ENCODE peak calls at places on chromosomes 13 and 19, in nine cellular contexts. One of them, this sample, is unnamed.

GRCh38 chr13:85019121-85019520 is 780.1 kb downstream of the SLITRK6 start:
- DNase-seq in A549: no peak
- DNase-seq in colonic mucosa: no peak
- DNase-seq in neuronal stem cell: no peak
- DNase-seq in psoas muscle: no peak
- DNase-seq in IMR-90: no peak
- DNase-seq in CD8-positive, alpha-beta T cell: no peak
- DNase-seq in heart left ventricle: no peak
- DNase-seq in fibroblast of lung: no peak
- DNase-seq in this sample: no peak

GRCh38 chr19:19321143-19321577 is 531 bp downstream of the MAU2 start:
- DNase-seq in A549: peak
- DNase-seq in heart left ventricle: no peak
- DNase-seq in fibroblast of lung: peak
- DNase-seq in colonic mucosa: peak
- DNase-seq in psoas muscle: no peak
- DNase-seq in neuronal stem cell: peak
- DNase-seq in IMR-90: no peak
- DNase-seq in CD8-positive, alpha-beta T cell: no peak
- DNase-seq in this sample: no peak

GRCh38 chr13:29537736-29538624 is 57.5 kb downstream of the SLC7A1 start:
- DNase-seq in CD8-positive, alpha-beta T cell: no peak
- DNase-seq in colonic mucosa: no peak
- DNase-seq in heart left ventricle: no peak
- DNase-seq in A549: no peak
- DNase-seq in fibroblast of lung: no peak
- DNase-seq in psoas muscle: no peak
- DNase-seq in IMR-90: no peak
- DNase-seq in neuronal stem cell: no peak
- DNase-seq in this sample: no peak

GRCh38 chr19:46372901-46373572 is 26.1 kb downstream of the PPP5C start:
- DNase-seq in A549: peak
- DNase-seq in colonic mucosa: no peak
- DNase-seq in neuronal stem cell: peak
- DNase-seq in CD8-positive, alpha-beta T cell: no peak
- DNase-seq in psoas muscle: no peak
- DNase-seq in IMR-90: no peak
- DNase-seq in heart left ventricle: no peak
- DNase-seq in fibroblast of lung: no peak
- DNase-seq in this sample: no peak

GRCh38 chr19:8610041-8610927 is at the start of gene ADAMTS10:
- DNase-seq in CD8-positive, alpha-beta T cell: no peak
- DNase-seq in IMR-90: peak
- DNase-seq in A549: no peak
- DNase-seq in psoas muscle: no peak
- DNase-seq in colonic mucosa: peak
- DNase-seq in heart left ventricle: peak
- DNase-seq in neuronal stem cell: no peak
- DNase-seq in fibroblast of lung: peak
- DNase-seq in this sample: no peak

GRCh38 chr13:58960909-58961308 is 1202.8 kb downstream of the DIAPH3 start:
- DNase-seq in neuronal stem cell: no peak
- DNase-seq in CD8-positive, alpha-beta T cell: no peak
- DNase-seq in IMR-90: peak
- DNase-seq in fibroblast of lung: peak
- DNase-seq in A549: no peak
- DNase-seq in heart left ventricle: no peak
- DNase-seq in psoas muscle: no peak
- DNase-seq in colonic mucosa: no peak
- DNase-seq in this sample: peak

GRCh38 chr19:7850429-7850819 is 20.4 kb downstream of the EVI5L start:
- DNase-seq in IMR-90: peak
- DNase-seq in neuronal stem cell: no peak
- DNase-seq in heart left ventricle: peak
- DNase-seq in psoas muscle: no peak
- DNase-seq in fibroblast of lung: no peak
- DNase-seq in A549: no peak
- DNase-seq in CD8-positive, alpha-beta T cell: no peak
- DNase-seq in colonic mucosa: no peak
- DNase-seq in this sample: no peak

GRCh38 chr13:97880298-97880675 is 73.2 kb upstream of the IPO5 start:
- DNase-seq in IMR-90: no peak
- DNase-seq in CD8-positive, alpha-beta T cell: no peak
- DNase-seq in fibroblast of lung: no peak
- DNase-seq in A549: no peak
- DNase-seq in psoas muscle: no peak
- DNase-seq in colonic mucosa: no peak
- DNase-seq in neuronal stem cell: no peak
- DNase-seq in heart left ventricle: no peak
- DNase-seq in this sample: no peak

GRCh38 chr19:51742736-51743288 is 8.9 kb downstream of the FPR1 start:
- DNase-seq in heart left ventricle: no peak
- DNase-seq in fibroblast of lung: no peak
- DNase-seq in A549: no peak
- DNase-seq in colonic mucosa: no peak
- DNase-seq in psoas muscle: no peak
- DNase-seq in CD8-positive, alpha-beta T cell: no peak
- DNase-seq in neuronal stem cell: no peak
- DNase-seq in IMR-90: no peak
- DNase-seq in this sample: no peak

GRCh38 chr13:76711515-76712182 is 174.6 kb downstream of the KCTD12 start:
- DNase-seq in A549: no peak
- DNase-seq in fibroblast of lung: peak
- DNase-seq in neuronal stem cell: no peak
- DNase-seq in CD8-positive, alpha-beta T cell: no peak
- DNase-seq in psoas muscle: no peak
- DNase-seq in colonic mucosa: no peak
- DNase-seq in IMR-90: peak
- DNase-seq in heart left ventricle: peak
- DNase-seq in this sample: no peak

GRCh38 chr19:3575260-3575741 is 2.6 kb downstream of the HMG20B start:
- DNase-seq in psoas muscle: no peak
- DNase-seq in fibroblast of lung: no peak
- DNase-seq in A549: no peak
- DNase-seq in colonic mucosa: peak
- DNase-seq in heart left ventricle: no peak
- DNase-seq in IMR-90: peak
- DNase-seq in CD8-positive, alpha-beta T cell: no peak
- DNase-seq in neuronal stem cell: no peak
- DNase-seq in this sample: no peak

GRCh38 chr13:108987488-108987887 is 358.1 kb downstream of the MYO16 start:
- DNase-seq in colonic mucosa: no peak
- DNase-seq in IMR-90: peak
- DNase-seq in psoas muscle: no peak
- DNase-seq in CD8-positive, alpha-beta T cell: no peak
- DNase-seq in A549: no peak
- DNase-seq in heart left ventricle: no peak
- DNase-seq in neuronal stem cell: no peak
- DNase-seq in fibroblast of lung: peak
- DNase-seq in this sample: no peak

GRCh38 chr19:43545276-43545675 is 12.3 kb downstream of the ZNF575 start:
- DNase-seq in fibroblast of lung: no peak
- DNase-seq in IMR-90: no peak
- DNase-seq in CD8-positive, alpha-beta T cell: no peak
- DNase-seq in neuronal stem cell: no peak
- DNase-seq in psoas muscle: no peak
- DNase-seq in heart left ventricle: peak
- DNase-seq in colonic mucosa: no peak
- DNase-seq in A549: no peak
- DNase-seq in this sample: no peak

GRCh38 chr13:32135655-32136054 is 104.1 kb downstream of the FRY start:
- DNase-seq in fibroblast of lung: peak
- DNase-seq in A549: no peak
- DNase-seq in colonic mucosa: no peak
- DNase-seq in CD8-positive, alpha-beta T cell: no peak
- DNase-seq in neuronal stem cell: no peak
- DNase-seq in heart left ventricle: no peak
- DNase-seq in psoas muscle: no peak
- DNase-seq in IMR-90: peak
- DNase-seq in this sample: no peak

GRCh38 chr13:76934671-76935070 is 13.6 kb upstream of the ACOD1 start:
- DNase-seq in colonic mucosa: no peak
- DNase-seq in fibroblast of lung: peak
- DNase-seq in CD8-positive, alpha-beta T cell: no peak
- DNase-seq in neuronal stem cell: no peak
- DNase-seq in heart left ventricle: no peak
- DNase-seq in psoas muscle: no peak
- DNase-seq in A549: no peak
- DNase-seq in IMR-90: no peak
- DNase-seq in this sample: no peak

GRCh38 chr13:35460061-35460460 is 16.4 kb downstream of the MAB21L1 start:
- DNase-seq in A549: no peak
- DNase-seq in CD8-positive, alpha-beta T cell: no peak
- DNase-seq in IMR-90: no peak
- DNase-seq in neuronal stem cell: no peak
- DNase-seq in colonic mucosa: no peak
- DNase-seq in psoas muscle: no peak
- DNase-seq in fibroblast of lung: no peak
- DNase-seq in heart left ventricle: no peak
- DNase-seq in this sample: no peak

GRCh38 chr19:30739394-30739793 is 367.2 kb downstream of the ZNF536 start:
- DNase-seq in neuronal stem cell: no peak
- DNase-seq in fibroblast of lung: no peak
- DNase-seq in psoas muscle: peak
- DNase-seq in CD8-positive, alpha-beta T cell: no peak
- DNase-seq in colonic mucosa: no peak
- DNase-seq in heart left ventricle: no peak
- DNase-seq in A549: no peak
- DNase-seq in IMR-90: no peak
- DNase-seq in this sample: no peak

GRCh38 chr13:36848228-36848982 is 29.4 kb downstream of the RFXAP start:
- DNase-seq in fibroblast of lung: no peak
- DNase-seq in IMR-90: peak
- DNase-seq in neuronal stem cell: no peak
- DNase-seq in A549: no peak
- DNase-seq in colonic mucosa: no peak
- DNase-seq in CD8-positive, alpha-beta T cell: no peak
- DNase-seq in psoas muscle: no peak
- DNase-seq in heart left ventricle: no peak
- DNase-seq in this sample: no peak

GRCh38 chr13:36847541-36848045 is 28.6 kb downstream of the RFXAP start:
- DNase-seq in fibroblast of lung: no peak
- DNase-seq in colonic mucosa: no peak
- DNase-seq in neuronal stem cell: no peak
- DNase-seq in psoas muscle: no peak
- DNase-seq in IMR-90: no peak
- DNase-seq in A549: no peak
- DNase-seq in heart left ventricle: no peak
- DNase-seq in CD8-positive, alpha-beta T cell: no peak
- DNase-seq in this sample: no peak

GRCh38 chr13:36850790-36851438 is 31.9 kb downstream of the RFXAP start:
- DNase-seq in A549: no peak
- DNase-seq in CD8-positive, alpha-beta T cell: no peak
- DNase-seq in colonic mucosa: peak
- DNase-seq in IMR-90: no peak
- DNase-seq in neuronal stem cell: no peak
- DNase-seq in psoas muscle: no peak
- DNase-seq in fibroblast of lung: no peak
- DNase-seq in heart left ventricle: no peak
- DNase-seq in this sample: no peak
- H3K27ac ChIP-seq in A549: no peak
- H3K27ac ChIP-seq in CD8-positive, alpha-beta T cell: no peak
- H3K27ac ChIP-seq in colonic mucosa: no peak
- H3K27ac ChIP-seq in IMR-90: no peak
- H3K27ac ChIP-seq in neuronal stem cell: no peak
- H3K27ac ChIP-seq in psoas muscle: no peak
- H3K27ac ChIP-seq in fibroblast of lung: no peak
- H3K27ac ChIP-seq in heart left ventricle: no peak
- H3K27ac ChIP-seq in this sample: no peak

GRCh38 chr19:15223649-15224371 is 8.4 kb downstream of the EPHX3 start:
- DNase-seq in neuronal stem cell: no peak
- DNase-seq in fibroblast of lung: no peak
- DNase-seq in A549: no peak
- DNase-seq in psoas muscle: no peak
- DNase-seq in IMR-90: no peak
- DNase-seq in colonic mucosa: no peak
- DNase-seq in CD8-positive, alpha-beta T cell: no peak
- DNase-seq in heart left ventricle: peak
- DNase-seq in this sample: no peak
- H3K27ac ChIP-seq in neuronal stem cell: peak
- H3K27ac ChIP-seq in fibroblast of lung: peak
- H3K27ac ChIP-seq in A549: peak
- H3K27ac ChIP-seq in psoas muscle: peak
- H3K27ac ChIP-seq in IMR-90: peak
- H3K27ac ChIP-seq in colonic mucosa: no peak
- H3K27ac ChIP-seq in CD8-positive, alpha-beta T cell: no peak
- H3K27ac ChIP-seq in heart left ventricle: peak
- H3K27ac ChIP-seq in this sample: no peak

GRCh38 chr19:34380639-34381241 is 15.7 kb downstream of the GPI start:
- DNase-seq in fibroblast of lung: no peak
- DNase-seq in CD8-positive, alpha-beta T cell: no peak
- DNase-seq in neuronal stem cell: no peak
- DNase-seq in A549: no peak
- DNase-seq in heart left ventricle: no peak
- DNase-seq in psoas muscle: no peak
- DNase-seq in colonic mucosa: no peak
- DNase-seq in IMR-90: no peak
- DNase-seq in this sample: no peak
- H3K27ac ChIP-seq in fibroblast of lung: no peak
- H3K27ac ChIP-seq in CD8-positive, alpha-beta T cell: no peak
- H3K27ac ChIP-seq in neuronal stem cell: no peak
- H3K27ac ChIP-seq in A549: no peak
- H3K27ac ChIP-seq in heart left ventricle: no peak
- H3K27ac ChIP-seq in psoas muscle: peak
- H3K27ac ChIP-seq in colonic mucosa: no peak
- H3K27ac ChIP-seq in IMR-90: no peak
- H3K27ac ChIP-seq in this sample: no peak

GRCh38 chr13:21834511-21834910 is 163.6 kb downstream of the FGF9 start:
- DNase-seq in IMR-90: no peak
- DNase-seq in psoas muscle: no peak
- DNase-seq in A549: no peak
- DNase-seq in colonic mucosa: no peak
- DNase-seq in CD8-positive, alpha-beta T cell: no peak
- DNase-seq in fibroblast of lung: no peak
- DNase-seq in heart left ventricle: no peak
- DNase-seq in neuronal stem cell: no peak
- DNase-seq in this sample: no peak

GRCh38 chr13:21837841-21838551 is 167.1 kb downstream of the FGF9 start:
- DNase-seq in fibroblast of lung: no peak
- DNase-seq in A549: no peak
- DNase-seq in CD8-positive, alpha-beta T cell: no peak
- DNase-seq in colonic mucosa: peak
- DNase-seq in psoas muscle: no peak
- DNase-seq in heart left ventricle: no peak
- DNase-seq in IMR-90: peak
- DNase-seq in neuronal stem cell: no peak
- DNase-seq in this sample: no peak

GRCh38 chr13:21833921-21834320 is 163.0 kb downstream of the FGF9 start:
- DNase-seq in CD8-positive, alpha-beta T cell: no peak
- DNase-seq in fibroblast of lung: no peak
- DNase-seq in IMR-90: no peak
- DNase-seq in psoas muscle: no peak
- DNase-seq in heart left ventricle: no peak
- DNase-seq in colonic mucosa: no peak
- DNase-seq in A549: no peak
- DNase-seq in neuronal stem cell: no peak
- DNase-seq in this sample: no peak

GRCh38 chr13:21831654-21832324 is 160.9 kb downstream of the FGF9 start:
- DNase-seq in psoas muscle: no peak
- DNase-seq in CD8-positive, alpha-beta T cell: no peak
- DNase-seq in A549: no peak
- DNase-seq in heart left ventricle: no peak
- DNase-seq in neuronal stem cell: no peak
- DNase-seq in colonic mucosa: no peak
- DNase-seq in fibroblast of lung: no peak
- DNase-seq in IMR-90: no peak
- DNase-seq in this sample: no peak

GRCh38 chr13:21837288-21837687 is 166.4 kb downstream of the FGF9 start:
- DNase-seq in colonic mucosa: no peak
- DNase-seq in IMR-90: no peak
- DNase-seq in A549: no peak
- DNase-seq in psoas muscle: no peak
- DNase-seq in CD8-positive, alpha-beta T cell: no peak
- DNase-seq in heart left ventricle: no peak
- DNase-seq in neuronal stem cell: no peak
- DNase-seq in fibroblast of lung: no peak
- DNase-seq in this sample: no peak
- H3K27ac ChIP-seq in colonic mucosa: no peak
- H3K27ac ChIP-seq in IMR-90: no peak
- H3K27ac ChIP-seq in A549: no peak
- H3K27ac ChIP-seq in psoas muscle: no peak
- H3K27ac ChIP-seq in CD8-positive, alpha-beta T cell: no peak
- H3K27ac ChIP-seq in heart left ventricle: no peak
- H3K27ac ChIP-seq in neuronal stem cell: no peak
- H3K27ac ChIP-seq in fibroblast of lung: no peak
- H3K27ac ChIP-seq in this sample: no peak